ENCODE peak calls at places on chromosome 13, in seven cellular contexts. F is cardiac fibroblast; E is tibial artery; Q is activated CD4-positive, alpha-beta T cell treated with anti-CD3 and anti-CD28 coated beads for 48 hours; O is A549; T is B cell; Z is T-helper 1 cell. K is an unnamed sample.

GRCh38 chr13:36288794-36289391 is 8.7 kb downstream of the CCDC169 start:
- DNase-seq in F (no peak), E (no peak), Q (no peak), O (no peak), T (no peak), Z (no peak), K (no peak)

GRCh38 chr13:113077566-113077952 is 28.0 kb upstream of the F7 start:
- DNase-seq in F (no peak), E (no peak), Q (no peak), O (no peak), T (peak; percentile 5), Z (no peak), K (no peak)

GRCh38 chr13:43229506-43229905 is 206.1 kb downstream of the DNAJC15 start:
- DNase-seq in F (peak; percentile 64), E (no peak), Q (no peak), O (no peak), T (no peak), Z (no peak), K (peak; percentile 79)

GRCh38 chr13:114101831-114102520 is 30.4 kb downstream of the RASA3 start:
- DNase-seq in F (no peak), E (peak; percentile 62), Q (no peak), O (no peak), T (no peak), Z (no peak), K (no peak)

GRCh38 chr13:44561352-44561751 is 14.8 kb downstream of the TSC22D1 start:
- DNase-seq in F (no peak), E (no peak), Q (no peak), O (no peak), T (no peak), Z (no peak), K (no peak)

GRCh38 chr13:37319041-37319443 is 213.6 kb upstream of the CSNK1A1L start:
- DNase-seq in F (peak; percentile 9), E (no peak), Q (no peak), O (no peak), T (no peak), Z (no peak), K (peak; percentile 56)

GRCh38 chr13:23140492-23140891 is 40.3 kb upstream of the SGCG start:
- DNase-seq in F (no peak), E (no peak), Q (no peak), O (no peak), T (no peak), Z (no peak), K (no peak)

GRCh38 chr13:74073231-74073630 is 61.0 kb downstream of the KLF12 start:
- DNase-seq in F (no peak), E (no peak), Q (no peak), O (no peak), T (no peak), Z (no peak), K (no peak)

GRCh38 chr13:35157143-35157755 is 215.2 kb downstream of the NBEA start:
- DNase-seq in F (peak; percentile 74), E (no peak), Q (peak; percentile 34), O (peak; percentile 17), T (peak; percentile 46), Z (no peak), K (peak; percentile 22)

GRCh38 chr13:65787087-65787486 is 1443.0 kb downstream of the PCDH9 start:
- DNase-seq in F (peak; percentile 6), E (no peak), Q (no peak), O (no peak), T (no peak), Z (no peak), K (peak; percentile 19)

GRCh38 chr13:76610819-76611415 is 275.3 kb downstream of the KCTD12 start:
- DNase-seq in F (peak; percentile 45), E (no peak), Q (no peak), O (no peak), T (no peak), Z (no peak), K (no peak)

GRCh38 chr13:74287672-74288169 is 153.5 kb upstream of the KLF12 start:
- DNase-seq in F (peak; percentile 78), E (peak; percentile 84), Q (peak; percentile 77), O (no peak), T (peak; percentile 91), Z (peak; percentile 85), K (peak; percentile 63)

GRCh38 chr13:39803851-39804250 is 148.4 kb downstream of the COG6 start:
- DNase-seq in F (no peak), E (no peak), Q (no peak), O (no peak), T (no peak), Z (no peak), K (no peak)

GRCh38 chr13:60020288-60020687 is 143.4 kb downstream of the DIAPH3 start:
- DNase-seq in F (no peak), E (no peak), Q (no peak), O (no peak), T (no peak), Z (no peak), K (no peak)

GRCh38 chr13:108993346-108993745 is 363.9 kb downstream of the MYO16 start:
- DNase-seq in F (no peak), E (no peak), Q (no peak), O (no peak), T (no peak), Z (no peak), K (peak; percentile 23)

GRCh38 chr13:106610511-106610910 is 42.6 kb upstream of the ARGLU1 start:
- DNase-seq in F (peak; percentile 4), E (no peak), Q (no peak), O (no peak), T (no peak), Z (no peak), K (peak; percentile 40)

GRCh38 chr13:52455677-52456041 is 381 bp downstream of the CKAP2 start:
- DNase-seq in F (peak; percentile 66), E (peak; percentile 74), Q (peak; percentile 86), O (peak; percentile 53), T (peak; percentile 75), Z (peak; percentile 74), K (no peak)

GRCh38 chr13:72774019-72774418 is 7.7 kb downstream of the DIS3 start:
- DNase-seq in F (peak; percentile 35), E (no peak), Q (no peak), O (no peak), T (no peak), Z (no peak), K (peak; percentile 3)

GRCh38 chr13:75870397-75870801 is 234.3 kb downstream of the LMO7 start:
- DNase-seq in F (peak; percentile 38), E (no peak), Q (peak; percentile 7), O (peak; percentile 15), T (no peak), Z (no peak), K (no peak)

GRCh38 chr13:30898721-30899188 is 7.3 kb upstream of the MEDAG start:
- DNase-seq in F (peak; percentile 97), E (peak; percentile 94), Q (peak; percentile 41), O (no peak), T (no peak), Z (no peak), K (peak; percentile 98)

GRCh38 chr13:28609936-28610335 is 49.0 kb upstream of the POMP start:
- DNase-seq in F (peak; percentile 20), E (no peak), Q (no peak), O (no peak), T (no peak), Z (no peak), K (peak; percentile 22)

GRCh38 chr13:89361909-89362308 is 1690.7 kb downstream of the SLITRK5 start:
- DNase-seq in F (peak; percentile 45), E (no peak), Q (no peak), O (no peak), T (no peak), Z (no peak), K (no peak)

GRCh38 chr13:24288870-24289269 is 20.5 kb upstream of the C1QTNF9 start:
- DNase-seq in F (no peak), E (no peak), Q (no peak), O (no peak), T (no peak), Z (no peak), K (no peak)

GRCh38 chr13:43364210-43365041 is 341.0 kb downstream of the DNAJC15 start:
- DNase-seq in F (peak; percentile 82), E (no peak), Q (no peak), O (no peak), T (no peak), Z (no peak), K (peak; percentile 90)

GRCh38 chr13:65461590-65461989 is 1768.5 kb downstream of the PCDH9 start:
- DNase-seq in F (peak; percentile 54), E (no peak), Q (no peak), O (no peak), T (no peak), Z (no peak), K (peak; percentile 50)

GRCh38 chr13:30745917-30746686 is 10.8 kb downstream of the ALOX5AP start:
- DNase-seq in F (peak; percentile 60), E (no peak), Q (no peak), O (no peak), T (no peak), Z (no peak), K (no peak)

GRCh38 chr13:46617382-46617781 is 64.4 kb downstream of the LRCH1 start:
- DNase-seq in F (peak; percentile 32), E (no peak), Q (no peak), O (no peak), T (no peak), Z (no peak), K (no peak)

GRCh38 chr13:47109028-47109427 is 212.2 kb upstream of the HTR2A start:
- DNase-seq in F (no peak), E (no peak), Q (no peak), O (no peak), T (no peak), Z (no peak), K (no peak)

GRCh38 chr13:39385621-39386231 is 217.3 kb downstream of the LHFPL6 start:
- DNase-seq in F (peak; percentile 64), E (no peak), Q (no peak), O (no peak), T (no peak), Z (no peak), K (peak; percentile 93)

GRCh38 chr13:106034201-106034600 is 501.3 kb downstream of the EFNB2 start:
- DNase-seq in F (peak; percentile 39), E (no peak), Q (no peak), O (no peak), T (no peak), Z (no peak), K (peak; percentile 83)

GRCh38 chr13:95745752-95746151 is 68.8 kb downstream of the DNAJC3 start:
- DNase-seq in F (peak; percentile 7), E (no peak), Q (no peak), O (no peak), T (no peak), Z (no peak), K (no peak)

GRCh38 chr13:107211073-107211472 is 643.1 kb upstream of the ARGLU1 start:
- DNase-seq in F (peak; percentile 90), E (peak; percentile 85), Q (peak; percentile 70), O (peak; percentile 25), T (no peak), Z (no peak), K (peak; percentile 81)

GRCh38 chr13:52348983-52349780 is 56.8 kb downstream of the THSD1 start:
- DNase-seq in F (peak; percentile 48), E (no peak), Q (peak; percentile 40), O (peak; percentile 6), T (no peak), Z (no peak), K (peak; percentile 90)

GRCh38 chr13:94601446-94602431 is at the start of gene GPR180:
- DNase-seq in F (peak; percentile 100), E (peak; percentile 98), Q (peak; percentile 93), O (peak; percentile 94), T (peak; percentile 92), Z (peak; percentile 79), K (peak; percentile 99)

GRCh38 chr13:33017410-33017929 is 1.2 kb downstream of the KL start:
- DNase-seq in F (peak; percentile 73), E (peak; percentile 69), Q (peak; percentile 69), O (peak; percentile 40), T (no peak), Z (no peak), K (peak; percentile 44)

GRCh38 chr13:33284016-33284415 is 1.5 kb downstream of the STARD13 start:
- DNase-seq in F (peak; percentile 69), E (no peak), Q (no peak), O (no peak), T (no peak), Z (no peak), K (peak; percentile 45)

GRCh38 chr13:75762066-75762937 is 126.2 kb downstream of the LMO7 start:
- DNase-seq in F (peak; percentile 22), E (no peak), Q (peak; percentile 32), O (no peak), T (no peak), Z (no peak), K (no peak)

GRCh38 chr13:99086149-99086868 is 108.4 kb upstream of the DOCK9 start:
- DNase-seq in F (peak; percentile 54), E (peak; percentile 75), Q (peak; percentile 78), O (peak; percentile 42), T (peak; percentile 67), Z (peak; percentile 78), K (peak; percentile 47)